ENCODE peak calls at places on chromosomes 11 and 22, in five cellular contexts. One of them, this sample, is unnamed.

GRCh38 chr11:57542582-57542981 is 5.2 kb downstream of the SMTNL1 start:
- DNase-seq in body of pancreas: no peak
- DNase-seq in esophagus squamous epithelium: no peak
- DNase-seq in left lung: no peak
- DNase-seq in hepatocyte: no peak
- DNase-seq in this sample: no peak

GRCh38 chr11:47412152-47412746 is 3.9 kb downstream of the SLC39A13 start:
- DNase-seq in body of pancreas: peak; percentile 54
- DNase-seq in esophagus squamous epithelium: no peak
- DNase-seq in left lung: peak; percentile 63
- DNase-seq in hepatocyte: peak; percentile 63
- DNase-seq in this sample: no peak

GRCh38 chr22:37560682-37561208 is 465 bp downstream of the CDC42EP1 start:
- DNase-seq in body of pancreas: peak; percentile 75
- DNase-seq in esophagus squamous epithelium: no peak
- DNase-seq in left lung: peak; percentile 57
- DNase-seq in hepatocyte: peak; percentile 73
- DNase-seq in this sample: no peak

GRCh38 chr11:114058871-114059277 is 637 bp upstream of the ZBTB16 start:
- DNase-seq in body of pancreas: peak; percentile 49
- DNase-seq in esophagus squamous epithelium: no peak
- DNase-seq in left lung: no peak
- DNase-seq in hepatocyte: peak; percentile 42
- DNase-seq in this sample: peak; percentile 78

GRCh38 chr11:78213526-78214330 is 25.0 kb downstream of the USP35 start:
- DNase-seq in body of pancreas: peak; percentile 8
- DNase-seq in esophagus squamous epithelium: no peak
- DNase-seq in left lung: no peak
- DNase-seq in hepatocyte: no peak
- DNase-seq in this sample: no peak

GRCh38 chr11:74648894-74649293 is 56.5 kb downstream of the POLD3 start:
- DNase-seq in body of pancreas: no peak
- DNase-seq in esophagus squamous epithelium: no peak
- DNase-seq in left lung: no peak
- DNase-seq in hepatocyte: no peak
- DNase-seq in this sample: no peak

GRCh38 chr11:69656536-69657455 is 15.8 kb downstream of the CCND1 start:
- DNase-seq in body of pancreas: no peak
- DNase-seq in esophagus squamous epithelium: no peak
- DNase-seq in left lung: no peak
- DNase-seq in hepatocyte: no peak
- DNase-seq in this sample: no peak

GRCh38 chr11:119315139-119316016 is 1.6 kb downstream of the MCAM start:
- DNase-seq in body of pancreas: peak; percentile 77
- DNase-seq in esophagus squamous epithelium: no peak
- DNase-seq in left lung: no peak
- DNase-seq in hepatocyte: no peak
- DNase-seq in this sample: no peak

GRCh38 chr11:90722552-90723190 is 499.8 kb upstream of the CHORDC1 start:
- DNase-seq in body of pancreas: no peak
- DNase-seq in esophagus squamous epithelium: no peak
- DNase-seq in left lung: no peak
- DNase-seq in hepatocyte: no peak
- DNase-seq in this sample: no peak

GRCh38 chr11:64285885-64286800 is 495 bp downstream of the GPR137 start:
- DNase-seq in body of pancreas: peak; percentile 82
- DNase-seq in esophagus squamous epithelium: no peak
- DNase-seq in left lung: no peak
- DNase-seq in hepatocyte: no peak
- DNase-seq in this sample: no peak

GRCh38 chr11:69665669-69666068 is 9.5 kb downstream of the LTO1 start:
- DNase-seq in body of pancreas: no peak
- DNase-seq in esophagus squamous epithelium: no peak
- DNase-seq in left lung: no peak
- DNase-seq in hepatocyte: no peak
- DNase-seq in this sample: peak; percentile 44

GRCh38 chr11:77211040-77211451 is 83.0 kb downstream of the MYO7A start:
- DNase-seq in body of pancreas: peak; percentile 10
- DNase-seq in esophagus squamous epithelium: no peak
- DNase-seq in left lung: no peak
- DNase-seq in hepatocyte: no peak
- DNase-seq in this sample: no peak

GRCh38 chr11:33976351-33977199 is 75.0 kb upstream of the CAPRIN1 start:
- DNase-seq in body of pancreas: no peak
- DNase-seq in esophagus squamous epithelium: no peak
- DNase-seq in left lung: no peak
- DNase-seq in hepatocyte: no peak
- DNase-seq in this sample: no peak

GRCh38 chr11:66844496-66845142 is 1.4 kb downstream of the RCE1 start:
- DNase-seq in body of pancreas: peak; percentile 11
- DNase-seq in esophagus squamous epithelium: no peak
- DNase-seq in left lung: no peak
- DNase-seq in hepatocyte: no peak
- DNase-seq in this sample: no peak

GRCh38 chr11:82732734-82733443 is 775 bp downstream of the FAM181B start:
- DNase-seq in body of pancreas: peak; percentile 36
- DNase-seq in esophagus squamous epithelium: no peak
- DNase-seq in left lung: no peak
- DNase-seq in hepatocyte: peak; percentile 51
- DNase-seq in this sample: no peak

GRCh38 chr11:71527576-71528210 is 626 bp downstream of the KRTAP5-7 start:
- DNase-seq in body of pancreas: no peak
- DNase-seq in esophagus squamous epithelium: no peak
- DNase-seq in left lung: no peak
- DNase-seq in hepatocyte: no peak
- DNase-seq in this sample: no peak

GRCh38 chr11:64859542-64860414 is 15.3 kb upstream of the CDC42BPG start:
- DNase-seq in body of pancreas: no peak
- DNase-seq in esophagus squamous epithelium: no peak
- DNase-seq in left lung: no peak
- DNase-seq in hepatocyte: no peak
- DNase-seq in this sample: no peak

GRCh38 chr11:17263803-17264202 is 12.7 kb upstream of the NUCB2 start:
- DNase-seq in body of pancreas: no peak
- DNase-seq in esophagus squamous epithelium: no peak
- DNase-seq in left lung: no peak
- DNase-seq in hepatocyte: no peak
- DNase-seq in this sample: no peak

GRCh38 chr11:98601181-98601773 is 419.5 kb upstream of the CNTN5 start:
- DNase-seq in body of pancreas: no peak
- DNase-seq in esophagus squamous epithelium: no peak
- DNase-seq in left lung: peak; percentile 43
- DNase-seq in hepatocyte: no peak
- DNase-seq in this sample: no peak

GRCh38 chr11:62665630-62666258 is 632 bp downstream of the CSKMT start:
- DNase-seq in body of pancreas: peak; percentile 55
- DNase-seq in esophagus squamous epithelium: no peak
- DNase-seq in left lung: peak; percentile 53
- DNase-seq in hepatocyte: peak; percentile 76
- DNase-seq in this sample: peak; percentile 60

GRCh38 chr11:82183346-82183745 is 550.3 kb downstream of the FAM181B start:
- DNase-seq in body of pancreas: no peak
- DNase-seq in esophagus squamous epithelium: no peak
- DNase-seq in left lung: no peak
- DNase-seq in hepatocyte: no peak
- DNase-seq in this sample: no peak

GRCh38 chr11:102079625-102080024 is 30.6 kb upstream of the YAP1 start:
- DNase-seq in body of pancreas: no peak
- DNase-seq in esophagus squamous epithelium: no peak
- DNase-seq in left lung: no peak
- DNase-seq in hepatocyte: no peak
- DNase-seq in this sample: no peak

GRCh38 chr22:17106161-17106784 is 14.9 kb downstream of the TMEM121B start:
- DNase-seq in body of pancreas: no peak
- DNase-seq in esophagus squamous epithelium: no peak
- DNase-seq in left lung: peak; percentile 26
- DNase-seq in hepatocyte: no peak
- DNase-seq in this sample: peak; percentile 55

GRCh38 chr11:499201-500076 is 7.6 kb downstream of the RNH1 start:
- DNase-seq in body of pancreas: no peak
- DNase-seq in esophagus squamous epithelium: no peak
- DNase-seq in left lung: no peak
- DNase-seq in hepatocyte: no peak
- DNase-seq in this sample: no peak

GRCh38 chr22:29380032-29380781 is 8.2 kb downstream of the AP1B1 start:
- DNase-seq in body of pancreas: no peak
- DNase-seq in esophagus squamous epithelium: no peak
- DNase-seq in left lung: no peak
- DNase-seq in hepatocyte: no peak
- DNase-seq in this sample: no peak

GRCh38 chr22:49020314-49020713 is 807.4 kb downstream of the BRD1 start:
- DNase-seq in body of pancreas: no peak
- DNase-seq in esophagus squamous epithelium: no peak
- DNase-seq in left lung: no peak
- DNase-seq in hepatocyte: no peak
- DNase-seq in this sample: peak; percentile 4

GRCh38 chr11:23457641-23458040 is 597.4 kb upstream of the CCDC179 start:
- DNase-seq in body of pancreas: no peak
- DNase-seq in esophagus squamous epithelium: no peak
- DNase-seq in left lung: no peak
- DNase-seq in hepatocyte: no peak
- DNase-seq in this sample: no peak

GRCh38 chr22:46635756-46636155 is 15.6 kb downstream of the GRAMD4 start:
- DNase-seq in body of pancreas: no peak
- DNase-seq in esophagus squamous epithelium: no peak
- DNase-seq in left lung: no peak
- DNase-seq in hepatocyte: peak; percentile 68
- DNase-seq in this sample: no peak

GRCh38 chr11:65900125-65900898 is at the start of gene FOSL1:
- DNase-seq in body of pancreas: peak; percentile 89
- DNase-seq in esophagus squamous epithelium: peak; percentile 57
- DNase-seq in left lung: peak; percentile 94
- DNase-seq in hepatocyte: peak; percentile 95
- DNase-seq in this sample: peak; percentile 95

GRCh38 chr11:2481253-2481652 is 36.4 kb downstream of the KCNQ1 start:
- DNase-seq in body of pancreas: no peak
- DNase-seq in esophagus squamous epithelium: no peak
- DNase-seq in left lung: no peak
- DNase-seq in hepatocyte: no peak
- DNase-seq in this sample: no peak

GRCh38 chr11:95608093-95608492 is 181.5 kb downstream of the FAM76B start:
- DNase-seq in body of pancreas: no peak
- DNase-seq in esophagus squamous epithelium: no peak
- DNase-seq in left lung: no peak
- DNase-seq in hepatocyte: no peak
- DNase-seq in this sample: no peak

GRCh38 chr11:8719260-8720190 is 36.9 kb downstream of the RPL27A start:
- DNase-seq in body of pancreas: peak; percentile 44
- DNase-seq in esophagus squamous epithelium: no peak
- DNase-seq in left lung: no peak
- DNase-seq in hepatocyte: peak; percentile 70
- DNase-seq in this sample: peak; percentile 87

GRCh38 chr22:35446365-35446764 is 46.4 kb downstream of the MCM5 start:
- DNase-seq in body of pancreas: no peak
- DNase-seq in esophagus squamous epithelium: no peak
- DNase-seq in left lung: peak; percentile 49
- DNase-seq in hepatocyte: peak; percentile 77
- DNase-seq in this sample: no peak

GRCh38 chr11:28976801-28977145 is 868.6 kb downstream of the METTL15 start:
- DNase-seq in body of pancreas: peak; percentile 51
- DNase-seq in esophagus squamous epithelium: no peak
- DNase-seq in left lung: no peak
- DNase-seq in hepatocyte: peak; percentile 32
- DNase-seq in this sample: no peak

GRCh38 chr11:92357344-92357743 is 132.7 kb downstream of the FAT3 start:
- DNase-seq in body of pancreas: no peak
- DNase-seq in esophagus squamous epithelium: no peak
- DNase-seq in left lung: no peak
- DNase-seq in hepatocyte: peak; percentile 53
- DNase-seq in this sample: no peak

GRCh38 chr22:23088199-23088604 is 17.9 kb downstream of the GNAZ start:
- DNase-seq in body of pancreas: no peak
- DNase-seq in esophagus squamous epithelium: no peak
- DNase-seq in left lung: no peak
- DNase-seq in hepatocyte: no peak
- DNase-seq in this sample: no peak

GRCh38 chr11:102950622-102951081 is 4.9 kb downstream of the MMP13 start:
- DNase-seq in body of pancreas: no peak
- DNase-seq in esophagus squamous epithelium: no peak
- DNase-seq in left lung: no peak
- DNase-seq in hepatocyte: no peak
- DNase-seq in this sample: no peak

GRCh38 chr11:6531267-6531752 is 34.2 kb downstream of the DNHD1 start:
- DNase-seq in body of pancreas: no peak
- DNase-seq in esophagus squamous epithelium: no peak
- DNase-seq in left lung: no peak
- DNase-seq in hepatocyte: peak; percentile 49
- DNase-seq in this sample: no peak

GRCh38 chr22:41620646-41621098 is at the start of gene DESI1:
- DNase-seq in body of pancreas: peak; percentile 46
- DNase-seq in esophagus squamous epithelium: no peak
- DNase-seq in left lung: no peak
- DNase-seq in hepatocyte: peak; percentile 62
- DNase-seq in this sample: no peak
- H3K4me3 ChIP-seq in body of pancreas: peak within 1 kb of the TSS; percentile 43
- H3K4me3 ChIP-seq in esophagus squamous epithelium: peak within 1 kb of the TSS; percentile 98
- H3K4me3 ChIP-seq in left lung: peak within 1 kb of the TSS; percentile 90
- H3K4me3 ChIP-seq in hepatocyte: peak within 1 kb of the TSS; percentile 76
- H3K4me3 ChIP-seq in this sample: peak within 1 kb of the TSS; percentile 92

GRCh38 chr22:45077286-45077685 is 67.5 kb upstream of the PHF21B start:
- DNase-seq in body of pancreas: no peak
- DNase-seq in esophagus squamous epithelium: no peak
- DNase-seq in left lung: no peak
- DNase-seq in hepatocyte: no peak
- DNase-seq in this sample: no peak
- H3K4me1 ChIP-seq in body of pancreas: no peaks in the 10 kb centered on the region
- H3K4me1 ChIP-seq in esophagus squamous epithelium: peaks cover 4% of the 10 kb centered on the region
- H3K4me1 ChIP-seq in left lung: no peaks in the 10 kb centered on the region
- H3K4me1 ChIP-seq in hepatocyte: no peaks in the 10 kb centered on the region
- H3K4me1 ChIP-seq in this sample: no peaks in the 10 kb centered on the region

GRCh38 chr11:61331636-61332035 is 1.3 kb downstream of the DDB1 start:
- DNase-seq in body of pancreas: no peak
- DNase-seq in esophagus squamous epithelium: no peak
- DNase-seq in left lung: peak; percentile 6
- DNase-seq in hepatocyte: no peak
- DNase-seq in this sample: no peak
- H3K4me3 ChIP-seq in body of pancreas: no peak overlapping the region
- H3K4me3 ChIP-seq in esophagus squamous epithelium: peak overlapping the region; percentile 72
- H3K4me3 ChIP-seq in left lung: peak overlapping the region; percentile 100
- H3K4me3 ChIP-seq in hepatocyte: peak overlapping the region; percentile 80
- H3K4me3 ChIP-seq in this sample: peak overlapping the region; percentile 90

GRCh38 chr22:42962295-42963230 is 52.4 kb downstream of the PACSIN2 start:
- DNase-seq in body of pancreas: peak; percentile 48
- DNase-seq in esophagus squamous epithelium: no peak
- DNase-seq in left lung: peak; percentile 82
- DNase-seq in hepatocyte: peak; percentile 73
- DNase-seq in this sample: no peak

GRCh38 chr22:42961815-42962214 is 53.1 kb downstream of the PACSIN2 start:
- DNase-seq in body of pancreas: no peak
- DNase-seq in esophagus squamous epithelium: no peak
- DNase-seq in left lung: no peak
- DNase-seq in hepatocyte: no peak
- DNase-seq in this sample: no peak

GRCh38 chr22:42960146-42960509 is 54.8 kb downstream of the PACSIN2 start:
- DNase-seq in body of pancreas: no peak
- DNase-seq in esophagus squamous epithelium: no peak
- DNase-seq in left lung: no peak
- DNase-seq in hepatocyte: no peak
- DNase-seq in this sample: no peak

GRCh38 chr22:42964994-42965699 is 49.8 kb downstream of the PACSIN2 start:
- DNase-seq in body of pancreas: no peak
- DNase-seq in esophagus squamous epithelium: no peak
- DNase-seq in left lung: no peak
- DNase-seq in hepatocyte: no peak
- DNase-seq in this sample: no peak

GRCh38 chr22:42963231-42963595 is 51.7 kb downstream of the PACSIN2 start:
- DNase-seq in body of pancreas: no peak
- DNase-seq in esophagus squamous epithelium: no peak
- DNase-seq in left lung: no peak
- DNase-seq in hepatocyte: no peak
- DNase-seq in this sample: no peak
- H3K4me1 ChIP-seq in body of pancreas: peaks cover 57% of the 10 kb centered on the region
- H3K4me1 ChIP-seq in esophagus squamous epithelium: peaks cover 42% of the 10 kb centered on the region
- H3K4me1 ChIP-seq in left lung: peaks cover 22% of the 10 kb centered on the region
- H3K4me1 ChIP-seq in hepatocyte: peaks cover 43% of the 10 kb centered on the region
- H3K4me1 ChIP-seq in this sample: peaks cover 59% of the 10 kb centered on the region